ENCODE peak calls at places on chromosomes 3 and 15, in seven cellular contexts. One of them, this sample, is unnamed. For H3K36me3, the result is how much of the 10 kb centered on the place peaks cover.

GRCh38 chr3:76859596-76859995 is 180.3 kb upstream of the ROBO2 start:
- DNase-seq in cardiac muscle cell: no peak
- DNase-seq in fibroblast of lung: no peak
- DNase-seq in heart right ventricle: no peak
- DNase-seq in kidney epithelial cell: no peak
- DNase-seq in PC-3: no peak
- DNase-seq in PC-9: no peak
- DNase-seq in this sample: no peak

GRCh38 chr3:41652506-41652905 is 309.4 kb downstream of the ULK4 start:
- DNase-seq in cardiac muscle cell: no peak
- DNase-seq in fibroblast of lung: no peak
- DNase-seq in heart right ventricle: no peak
- DNase-seq in kidney epithelial cell: no peak
- DNase-seq in PC-3: no peak
- DNase-seq in PC-9: no peak
- DNase-seq in this sample: no peak

GRCh38 chr3:73327052-73327451 is 265.6 kb downstream of the EBLN2 start:
- DNase-seq in cardiac muscle cell: no peak
- DNase-seq in fibroblast of lung: no peak
- DNase-seq in heart right ventricle: no peak
- DNase-seq in kidney epithelial cell: no peak
- DNase-seq in PC-3: no peak
- DNase-seq in PC-9: no peak
- DNase-seq in this sample: no peak

GRCh38 chr15:32851619-32852416 is 134.0 kb downstream of the GREM1 start:
- DNase-seq in cardiac muscle cell: no peak
- DNase-seq in fibroblast of lung: peak
- DNase-seq in heart right ventricle: no peak
- DNase-seq in kidney epithelial cell: no peak
- DNase-seq in PC-3: peak
- DNase-seq in PC-9: no peak
- DNase-seq in this sample: no peak

GRCh38 chr3:146524961-146525360 is 19.4 kb downstream of the PLSCR1 start:
- DNase-seq in cardiac muscle cell: no peak
- DNase-seq in fibroblast of lung: no peak
- DNase-seq in heart right ventricle: no peak
- DNase-seq in kidney epithelial cell: no peak
- DNase-seq in PC-3: no peak
- DNase-seq in PC-9: no peak
- DNase-seq in this sample: no peak

GRCh38 chr3:142000341-142000870 is 124.0 kb downstream of the ATP1B3 start:
- DNase-seq in cardiac muscle cell: no peak
- DNase-seq in fibroblast of lung: no peak
- DNase-seq in heart right ventricle: no peak
- DNase-seq in kidney epithelial cell: no peak
- DNase-seq in PC-3: no peak
- DNase-seq in PC-9: no peak
- DNase-seq in this sample: no peak

GRCh38 chr15:43404130-43404529 is 33.2 kb downstream of the TUBGCP4 start:
- DNase-seq in cardiac muscle cell: no peak
- DNase-seq in fibroblast of lung: no peak
- DNase-seq in heart right ventricle: no peak
- DNase-seq in kidney epithelial cell: no peak
- DNase-seq in PC-3: no peak
- DNase-seq in PC-9: no peak
- DNase-seq in this sample: no peak

GRCh38 chr15:73983211-73983727 is 8.8 kb downstream of the STOML1 start:
- DNase-seq in cardiac muscle cell: no peak
- DNase-seq in fibroblast of lung: peak
- DNase-seq in heart right ventricle: peak
- DNase-seq in kidney epithelial cell: no peak
- DNase-seq in PC-3: peak
- DNase-seq in PC-9: peak
- DNase-seq in this sample: no peak

GRCh38 chr15:40911139-40911538 is 16.9 kb downstream of the VPS18 start:
- DNase-seq in cardiac muscle cell: no peak
- DNase-seq in fibroblast of lung: no peak
- DNase-seq in heart right ventricle: no peak
- DNase-seq in kidney epithelial cell: no peak
- DNase-seq in PC-3: no peak
- DNase-seq in PC-9: no peak
- DNase-seq in this sample: no peak

GRCh38 chr15:63601026-63601726 is 4.0 kb downstream of the FBXL22 start:
- DNase-seq in cardiac muscle cell: peak
- DNase-seq in fibroblast of lung: no peak
- DNase-seq in heart right ventricle: no peak
- DNase-seq in kidney epithelial cell: no peak
- DNase-seq in PC-3: no peak
- DNase-seq in PC-9: peak
- DNase-seq in this sample: no peak

GRCh38 chr3:157871838-157872497 is 234.3 kb downstream of the SHOX2 start:
- DNase-seq in cardiac muscle cell: no peak
- DNase-seq in fibroblast of lung: no peak
- DNase-seq in heart right ventricle: no peak
- DNase-seq in kidney epithelial cell: no peak
- DNase-seq in PC-3: no peak
- DNase-seq in PC-9: no peak
- DNase-seq in this sample: no peak

GRCh38 chr3:106157411-106157810 is 288.6 kb upstream of the CBLB start:
- DNase-seq in cardiac muscle cell: no peak
- DNase-seq in fibroblast of lung: no peak
- DNase-seq in heart right ventricle: no peak
- DNase-seq in kidney epithelial cell: peak
- DNase-seq in PC-3: no peak
- DNase-seq in PC-9: no peak
- DNase-seq in this sample: no peak

GRCh38 chr15:32683906-32684584 is 33.8 kb upstream of the GREM1 start:
- DNase-seq in cardiac muscle cell: no peak
- DNase-seq in fibroblast of lung: peak
- DNase-seq in heart right ventricle: peak
- DNase-seq in kidney epithelial cell: peak
- DNase-seq in PC-3: peak
- DNase-seq in PC-9: no peak
- DNase-seq in this sample: no peak

GRCh38 chr3:169954142-169954756 is 12.4 kb upstream of the SEC62 start:
- DNase-seq in cardiac muscle cell: no peak
- DNase-seq in fibroblast of lung: no peak
- DNase-seq in heart right ventricle: no peak
- DNase-seq in kidney epithelial cell: no peak
- DNase-seq in PC-3: no peak
- DNase-seq in PC-9: no peak
- DNase-seq in this sample: no peak

GRCh38 chr15:25783607-25784131 is 79.5 kb downstream of the ATP10A start:
- DNase-seq in cardiac muscle cell: peak
- DNase-seq in fibroblast of lung: peak
- DNase-seq in heart right ventricle: no peak
- DNase-seq in kidney epithelial cell: no peak
- DNase-seq in PC-3: peak
- DNase-seq in PC-9: no peak
- DNase-seq in this sample: peak

GRCh38 chr3:17077614-17078013 is 192.9 kb downstream of the PLCL2 start:
- DNase-seq in cardiac muscle cell: no peak
- DNase-seq in fibroblast of lung: no peak
- DNase-seq in heart right ventricle: peak
- DNase-seq in kidney epithelial cell: no peak
- DNase-seq in PC-3: no peak
- DNase-seq in PC-9: no peak
- DNase-seq in this sample: no peak

GRCh38 chr15:28875461-28875965 is 10.3 kb upstream of the APBA2 start:
- DNase-seq in cardiac muscle cell: no peak
- DNase-seq in fibroblast of lung: no peak
- DNase-seq in heart right ventricle: no peak
- DNase-seq in kidney epithelial cell: no peak
- DNase-seq in PC-3: no peak
- DNase-seq in PC-9: no peak
- DNase-seq in this sample: no peak

GRCh38 chr15:51678081-51678480 is 3.2 kb upstream of the SCG3 start:
- DNase-seq in cardiac muscle cell: no peak
- DNase-seq in fibroblast of lung: no peak
- DNase-seq in heart right ventricle: no peak
- DNase-seq in kidney epithelial cell: no peak
- DNase-seq in PC-3: peak
- DNase-seq in PC-9: no peak
- DNase-seq in this sample: no peak

DNA sequence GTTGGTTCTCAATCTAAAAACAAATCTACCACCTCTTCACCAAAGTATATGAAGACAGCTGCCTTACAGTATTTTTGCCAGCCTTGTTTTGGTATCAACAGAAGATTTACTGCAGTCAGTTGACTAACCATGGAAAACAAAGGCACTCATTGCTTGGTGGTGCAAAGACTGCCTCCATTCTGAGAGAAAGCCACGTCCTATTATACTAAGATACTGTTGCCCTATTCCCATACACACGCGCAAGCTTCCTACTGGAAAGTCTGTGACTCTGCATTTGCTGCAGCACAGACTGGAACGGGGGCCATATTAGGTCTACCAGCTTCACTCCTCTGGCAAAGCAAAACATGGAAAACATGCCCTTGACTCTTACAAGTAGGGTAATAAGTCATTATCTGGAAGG is 18.0 kb downstream of the MTMR10 start:
- DNase-seq in cardiac muscle cell: no peak
- DNase-seq in fibroblast of lung: no peak
- DNase-seq in heart right ventricle: no peak
- DNase-seq in kidney epithelial cell: no peak
- DNase-seq in PC-3: no peak
- DNase-seq in PC-9: no peak
- DNase-seq in this sample: no peak
- H3K36me3 ChIP-seq in cardiac muscle cell: under half
- H3K36me3 ChIP-seq in fibroblast of lung: under half
- H3K36me3 ChIP-seq in heart right ventricle: under half
- H3K36me3 ChIP-seq in kidney epithelial cell: under half
- H3K36me3 ChIP-seq in PC-3: under half
- H3K36me3 ChIP-seq in PC-9: under half
- H3K36me3 ChIP-seq in this sample: under half

GRCh38 chr3:9448643-9449042 is 51.2 kb downstream of the SETD5 start:
- DNase-seq in cardiac muscle cell: no peak
- DNase-seq in fibroblast of lung: no peak
- DNase-seq in heart right ventricle: no peak
- DNase-seq in kidney epithelial cell: no peak
- DNase-seq in PC-3: no peak
- DNase-seq in PC-9: no peak
- DNase-seq in this sample: no peak
- H3K36me3 ChIP-seq in cardiac muscle cell: half or more
- H3K36me3 ChIP-seq in fibroblast of lung: under half
- H3K36me3 ChIP-seq in heart right ventricle: under half
- H3K36me3 ChIP-seq in kidney epithelial cell: under half
- H3K36me3 ChIP-seq in PC-3: half or more
- H3K36me3 ChIP-seq in PC-9: half or more
- H3K36me3 ChIP-seq in this sample: under half

DNA sequence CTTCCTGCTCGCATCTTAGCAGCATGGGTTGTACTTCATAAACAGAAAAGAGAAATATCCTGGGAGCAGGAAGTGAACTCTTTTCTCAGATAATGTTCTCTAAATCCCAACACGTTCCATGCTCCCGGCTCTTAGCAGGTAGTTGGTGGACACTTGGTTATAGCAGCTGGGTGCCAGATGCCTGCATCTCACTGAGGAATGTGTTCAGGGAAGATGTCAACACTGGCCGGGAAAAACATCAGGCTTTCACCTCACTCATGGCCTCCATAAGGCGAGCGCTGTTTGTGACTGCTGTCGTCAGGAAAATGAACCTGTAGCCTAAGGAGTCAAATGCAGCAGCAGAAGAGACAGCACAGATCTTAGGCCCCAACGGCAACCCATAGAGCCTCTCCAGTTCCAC is 4.4 kb upstream of the PRC1 start:
- DNase-seq in cardiac muscle cell: no peak
- DNase-seq in fibroblast of lung: no peak
- DNase-seq in heart right ventricle: no peak
- DNase-seq in kidney epithelial cell: no peak
- DNase-seq in PC-3: no peak
- DNase-seq in PC-9: no peak
- DNase-seq in this sample: no peak
- H3K36me3 ChIP-seq in cardiac muscle cell: under half
- H3K36me3 ChIP-seq in fibroblast of lung: under half
- H3K36me3 ChIP-seq in heart right ventricle: under half
- H3K36me3 ChIP-seq in kidney epithelial cell: under half
- H3K36me3 ChIP-seq in PC-3: under half
- H3K36me3 ChIP-seq in PC-9: under half
- H3K36me3 ChIP-seq in this sample: under half

DNA sequence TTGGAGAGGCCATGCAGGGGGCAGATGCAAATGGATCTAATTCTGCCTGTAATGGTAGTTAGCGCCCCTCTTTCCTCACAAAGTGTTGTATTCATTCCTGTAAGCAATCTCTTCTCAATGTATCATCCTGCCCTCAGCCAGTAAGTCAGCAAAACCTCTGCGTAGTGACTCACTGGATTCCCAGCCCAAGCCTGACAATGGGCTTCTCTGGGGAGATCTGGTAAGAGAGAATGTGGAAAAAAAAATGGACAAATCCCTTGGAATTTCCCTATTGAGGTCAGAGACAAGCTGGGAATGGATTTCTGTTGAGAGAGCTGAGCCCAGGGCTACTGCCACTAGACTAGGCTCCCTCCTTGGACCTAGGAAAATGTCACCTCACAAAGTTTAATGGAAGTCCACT is 25.4 kb downstream of the ADPGK start:
- DNase-seq in cardiac muscle cell: no peak
- DNase-seq in fibroblast of lung: peak
- DNase-seq in heart right ventricle: no peak
- DNase-seq in kidney epithelial cell: peak
- DNase-seq in PC-3: peak
- DNase-seq in PC-9: no peak
- DNase-seq in this sample: no peak
- H3K36me3 ChIP-seq in cardiac muscle cell: under half
- H3K36me3 ChIP-seq in fibroblast of lung: under half
- H3K36me3 ChIP-seq in heart right ventricle: under half
- H3K36me3 ChIP-seq in kidney epithelial cell: under half
- H3K36me3 ChIP-seq in PC-3: under half
- H3K36me3 ChIP-seq in PC-9: under half
- H3K36me3 ChIP-seq in this sample: under half

GRCh38 chr3:45434996-45435395 is 46.6 kb downstream of the LARS2 start:
- DNase-seq in cardiac muscle cell: no peak
- DNase-seq in fibroblast of lung: no peak
- DNase-seq in heart right ventricle: no peak
- DNase-seq in kidney epithelial cell: no peak
- DNase-seq in PC-3: no peak
- DNase-seq in PC-9: no peak
- DNase-seq in this sample: no peak
- H3K36me3 ChIP-seq in cardiac muscle cell: under half
- H3K36me3 ChIP-seq in fibroblast of lung: under half
- H3K36me3 ChIP-seq in heart right ventricle: under half
- H3K36me3 ChIP-seq in kidney epithelial cell: under half
- H3K36me3 ChIP-seq in PC-3: under half
- H3K36me3 ChIP-seq in PC-9: under half
- H3K36me3 ChIP-seq in this sample: under half

DNA sequence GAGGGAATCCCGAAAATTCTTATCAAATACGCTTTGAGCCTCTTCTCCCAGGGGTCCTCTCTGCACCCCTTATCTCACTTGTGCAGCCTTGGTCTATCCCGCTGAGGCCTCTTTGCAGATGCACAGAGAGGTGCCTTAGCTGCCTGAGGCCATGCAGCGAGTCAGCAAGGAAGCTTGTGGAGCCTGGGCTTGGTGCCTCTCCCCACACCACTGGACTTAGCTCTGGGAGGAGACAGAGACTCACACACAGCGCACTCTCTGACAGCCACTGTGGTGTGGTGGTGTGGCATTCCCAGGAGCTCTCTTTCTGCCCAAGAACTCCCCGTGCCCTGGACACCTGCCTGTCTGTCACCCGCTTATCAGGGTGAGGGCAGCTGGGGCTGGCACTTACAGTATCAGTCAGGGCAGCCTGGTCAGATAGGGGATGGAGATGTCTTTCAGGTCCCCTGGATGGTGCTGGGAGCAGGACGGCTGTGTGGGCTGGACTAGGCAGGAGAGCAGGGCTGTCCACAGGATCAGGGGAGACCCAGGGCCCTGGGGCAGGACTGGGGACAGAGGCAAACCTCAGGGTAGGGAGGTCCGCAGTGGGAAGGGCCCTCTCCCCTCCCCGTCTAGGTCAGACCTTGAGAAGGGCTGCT is 10.2 kb upstream of the LINGO1 start:
- DNase-seq in cardiac muscle cell: no peak
- DNase-seq in fibroblast of lung: no peak
- DNase-seq in heart right ventricle: no peak
- DNase-seq in kidney epithelial cell: no peak
- DNase-seq in PC-3: peak
- DNase-seq in PC-9: no peak
- DNase-seq in this sample: no peak
- H3K36me3 ChIP-seq in cardiac muscle cell: under half
- H3K36me3 ChIP-seq in fibroblast of lung: under half
- H3K36me3 ChIP-seq in heart right ventricle: under half
- H3K36me3 ChIP-seq in kidney epithelial cell: under half
- H3K36me3 ChIP-seq in PC-3: under half
- H3K36me3 ChIP-seq in PC-9: under half
- H3K36me3 ChIP-seq in this sample: under half

This sample was measured in iPS DF 6.9.